ENCODE peak calls at places on chromosomes 5 and 9, in six cellular contexts. R is psoas muscle, F is A549, E is pancreas, B is aorta, K is heart right ventricle. M is an unnamed sample. For H3K9me3, the result is how much of the 10 kb centered on the place peaks cover.

GRCh38 chr9:110081395-110081794 is 126.6 kb downstream of the C9orf152 start:
- DNase-seq in R (no peak), F (no peak), E (no peak), B (no peak), K (no peak), M (no peak)

GRCh38 chr5:9452181-9452580 is 93.7 kb downstream of the SEMA5A start:
- DNase-seq in R (no peak), F (no peak), E (no peak), B (no peak), K (no peak), M (no peak)

GRCh38 chr5:89301572-89302025 is 418.6 kb upstream of the MEF2C start:
- DNase-seq in R (no peak), F (no peak), E (no peak), B (no peak), K (no peak), M (no peak)

GRCh38 chr5:77418162-77418561 is 74.0 kb downstream of the WDR41 start:
- DNase-seq in R (no peak), F (no peak), E (no peak), B (no peak), K (no peak), M (no peak)

GRCh38 chr5:174999581-174999980 is 275.2 kb downstream of the MSX2 start:
- DNase-seq in R (no peak), F (no peak), E (no peak), B (no peak), K (no peak), M (no peak)

GRCh38 chr5:139061856-139062255 is 136.3 kb downstream of the SIL1 start:
- DNase-seq in R (no peak), F (no peak), E (no peak), B (no peak), K (no peak), M (no peak)

GRCh38 chr9:110926828-110927227 is 111.4 kb downstream of the LPAR1 start:
- DNase-seq in R (no peak), F (no peak), E (no peak), B (no peak), K (no peak), M (no peak)

GRCh38 chr5:6525910-6526309 is 77.3 kb downstream of the UBE2QL1 start:
- DNase-seq in R (no peak), F (peak), E (peak), B (no peak), K (no peak), M (no peak)

GRCh38 chr5:23446436-23446835 is 61.0 kb upstream of the PRDM9 start:
- DNase-seq in R (no peak), F (no peak), E (no peak), B (no peak), K (no peak), M (no peak)

GRCh38 chr9:26975728-26976707 is 19.8 kb downstream of the IFT74 start:
- DNase-seq in R (no peak), F (peak), E (no peak), B (no peak), K (no peak), M (no peak)

GRCh38 chr9:72893437-72893836 is 59.4 kb downstream of the ALDH1A1 start:
- DNase-seq in R (no peak), F (no peak), E (no peak), B (no peak), K (no peak), M (no peak)

GRCh38 chr9:122228906-122229837 is at the start of gene LHX6:
- DNase-seq in R (no peak), F (no peak), E (no peak), B (no peak), K (no peak), M (no peak)

GRCh38 chr5:160064441-160064840 is 54.8 kb downstream of the PWWP2A start:
- DNase-seq in R (no peak), F (no peak), E (peak), B (no peak), K (peak), M (no peak)

GRCh38 chr5:1118231-1118698 is 6.4 kb upstream of the SLC12A7 start:
- DNase-seq in R (peak), F (no peak), E (no peak), B (no peak), K (no peak), M (no peak)

GRCh38 chr9:19137282-19137681 is 10.0 kb upstream of the PLIN2 start:
- DNase-seq in R (no peak), F (no peak), E (no peak), B (no peak), K (no peak), M (no peak)

GRCh38 chr5:142697846-142698245 is 12.0 kb upstream of the FGF1 start:
- DNase-seq in R (peak), F (no peak), E (no peak), B (no peak), K (peak), M (no peak)

GRCh38 chr5:178711572-178711971 is 18.9 kb downstream of the ZNF354A start:
- DNase-seq in R (no peak), F (no peak), E (no peak), B (no peak), K (no peak), M (no peak)
- H3K9me3 ChIP-seq in R (half or more), F (half or more), E (under half), B (under half), K (under half), M (under half)

DNA sequence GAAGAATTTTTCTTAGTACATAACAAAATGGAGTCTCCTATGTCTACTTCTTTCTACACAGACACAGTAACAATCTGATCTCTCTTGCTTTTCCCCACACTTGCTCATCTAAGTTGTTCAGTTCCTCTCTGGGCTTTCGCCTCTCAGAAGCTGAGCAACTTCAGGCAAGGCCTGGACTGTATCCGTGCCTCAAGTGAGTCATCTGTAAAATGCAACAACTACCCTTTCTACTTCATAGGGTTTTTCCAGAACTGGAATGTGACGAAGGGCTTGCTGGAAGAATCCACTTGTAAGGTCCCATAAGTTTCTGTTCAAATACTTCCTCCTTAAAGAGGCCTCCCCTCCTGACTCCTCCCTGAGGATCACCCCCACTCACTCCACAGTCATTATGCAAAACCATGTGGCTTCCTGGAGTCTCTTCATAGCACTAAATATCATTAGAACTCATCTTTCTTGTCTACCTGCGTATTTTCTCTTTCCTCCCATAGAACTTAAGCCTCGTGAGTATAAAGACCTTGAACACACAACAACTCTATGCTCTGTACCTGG is 17.5 kb upstream of the INSYN2B start:
- DNase-seq in R (no peak), F (no peak), E (no peak), B (no peak), K (no peak), M (no peak)
- H3K9me3 ChIP-seq in R (under half), F (under half), E (under half), B (under half), K (under half), M (under half)

DNA sequence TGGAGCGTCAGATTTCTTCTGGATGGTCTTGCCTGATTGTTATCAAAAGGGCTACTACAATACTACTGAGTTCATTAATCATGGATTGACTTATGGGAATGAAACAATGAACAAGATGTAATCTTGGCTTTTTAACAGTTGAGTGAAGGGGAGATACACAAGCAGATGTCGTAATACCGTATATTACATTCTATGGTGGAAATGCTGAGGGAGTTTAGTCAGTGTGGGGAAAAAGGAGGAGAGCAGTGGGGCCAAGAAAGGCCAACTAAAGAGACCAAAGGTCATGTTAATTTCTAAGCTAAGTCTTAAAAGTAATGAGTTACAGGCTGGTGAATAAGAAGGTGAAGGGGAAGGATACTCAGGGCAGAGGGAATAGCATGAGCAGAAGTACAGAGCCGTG is 29.0 kb upstream of the PSAT1 start:
- DNase-seq in R (no peak), F (no peak), E (no peak), B (no peak), K (no peak), M (no peak)
- H3K9me3 ChIP-seq in R (under half), F (under half), E (under half), B (under half), K (under half), M (under half)

DNA sequence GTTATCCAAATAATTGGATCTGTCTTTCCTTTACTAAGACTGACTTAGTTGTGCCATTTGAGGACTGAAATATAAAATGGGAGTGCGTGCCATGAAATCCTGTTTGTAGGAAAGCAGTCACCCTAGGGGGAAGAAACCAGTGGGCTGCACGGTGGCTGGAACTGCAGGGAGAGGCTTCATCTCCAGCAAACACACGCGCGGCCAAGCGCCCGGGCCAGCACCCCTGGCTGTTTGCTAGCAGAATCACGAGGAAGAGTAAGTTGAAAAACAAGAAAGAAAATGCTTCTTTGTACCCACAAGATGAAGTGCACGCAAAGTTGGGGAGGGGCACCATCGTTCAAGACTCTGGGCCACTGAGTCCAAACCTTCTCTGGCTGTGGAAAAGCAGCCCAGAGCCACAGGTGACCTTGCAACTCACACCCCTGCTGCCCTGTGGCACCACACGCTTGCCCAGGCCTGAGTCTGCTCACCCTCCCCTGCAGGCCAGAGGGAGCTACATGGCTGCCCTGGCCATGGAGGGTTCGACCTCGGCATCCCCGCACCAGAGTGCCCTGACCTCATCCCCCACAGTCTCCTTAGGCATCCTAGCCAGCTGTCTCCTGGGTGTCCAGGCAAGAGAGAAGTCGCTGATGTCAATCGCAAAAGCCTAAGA is 55.2 kb downstream of the IRX2 start:
- DNase-seq in R (no peak), F (no peak), E (no peak), B (no peak), K (no peak), M (no peak)
- H3K9me3 ChIP-seq in R (under half), F (under half), E (under half), B (under half), K (under half), M (under half)

DNA sequence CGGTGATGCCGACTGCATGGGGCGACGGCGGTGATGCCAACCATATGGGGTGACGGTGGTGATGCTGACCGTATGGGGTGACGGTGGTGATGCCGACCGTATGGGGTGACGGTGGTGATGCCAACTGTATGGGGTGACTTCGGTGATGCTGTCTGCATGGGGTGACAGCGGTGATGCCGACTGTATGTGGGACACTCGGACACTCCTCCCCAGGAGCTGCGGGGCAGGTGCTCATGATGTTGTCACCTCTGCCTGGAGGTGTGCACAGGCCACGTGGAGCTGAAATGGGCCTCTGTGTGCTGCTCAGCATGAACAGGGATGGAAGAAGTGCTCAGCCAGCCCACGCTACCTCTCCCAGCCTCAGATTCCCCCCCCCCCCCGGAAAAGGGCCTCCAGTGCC is 171.8 kb downstream of the OLFM1 start:
- DNase-seq in R (no peak), F (no peak), E (no peak), B (no peak), K (no peak), M (no peak)
- H3K9me3 ChIP-seq in R (under half), F (under half), E (under half), B (under half), K (under half), M (under half)